ENCODE peak calls at places on chromosomes 2 and 18, in seven cellular contexts. E is glutamatergic neuron; Q is GM04503; M is stimulated activated CD4-positive, alpha-beta T cell treated with anti-CD3 and anti-CD28 coated beads, Interleukin-12 subunit alpha, Interleukin-12 subunit beta, amount 100 ng/mL, for 4 hours; X is right cardiac atrium; W is left lobe of liver; F is IMR-90. U is an unnamed sample.

GRCh38 chr18:24490545-24490944 is 30.1 kb downstream of the HRH4 start:
- DNase-seq in W (no peak), Q (peak), X (no peak), E (no peak), M (no peak), F (peak), U (peak)

GRCh38 chr2:98293931-98294687 is 52.1 kb upstream of the CNGA3 start:
- DNase-seq in E (no peak), W (peak), X (no peak), M (no peak), Q (no peak), F (no peak), U (no peak)

GRCh38 chr2:62415518-62415917 is 90.5 kb downstream of the TMEM17 start:
- DNase-seq in W (no peak), E (no peak), X (no peak), Q (no peak), M (no peak), F (no peak), U (no peak)

GRCh38 chr2:182831097-182831496 is 35.3 kb downstream of the FRZB start:
- DNase-seq in F (no peak), X (no peak), Q (no peak), W (no peak), E (no peak), M (no peak), U (no peak)

GRCh38 chr2:159177957-159178356 is 108.5 kb downstream of the WDSUB1 start:
- DNase-seq in Q (no peak), M (no peak), W (no peak), X (no peak), F (no peak), E (no peak), U (no peak)

GRCh38 chr2:68908392-68908970 is 37.3 kb upstream of the BMP10 start:
- DNase-seq in E (no peak), W (peak), F (peak), X (peak), Q (no peak), M (peak), U (no peak)

GRCh38 chr2:8984152-8984551 is 19.3 kb downstream of the MBOAT2 start:
- DNase-seq in Q (no peak), E (no peak), M (no peak), F (no peak), X (no peak), W (no peak), U (no peak)

GRCh38 chr2:11677146-11678055 is 7.4 kb upstream of the NTSR2 start:
- DNase-seq in F (no peak), X (peak), E (peak), W (no peak), Q (no peak), M (no peak), U (no peak)

GRCh38 chr2:179461367-179461886 is 196.8 kb upstream of the SESTD1 start:
- DNase-seq in E (no peak), X (no peak), M (no peak), F (no peak), Q (no peak), W (no peak), U (no peak)

GRCh38 chr18:9604348-9604747 is 10.0 kb downstream of the PPP4R1 start:
- DNase-seq in M (no peak), X (no peak), E (no peak), W (no peak), F (no peak), Q (no peak), U (no peak)

GRCh38 chr2:203453858-203454451 is 81.1 kb downstream of the RAPH1 start:
- DNase-seq in F (peak), M (no peak), W (no peak), Q (no peak), X (no peak), E (no peak), U (peak)

GRCh38 chr2:1773883-1774282 is 29.6 kb upstream of the PXDN start:
- DNase-seq in M (no peak), W (no peak), F (no peak), X (no peak), Q (no peak), E (no peak), U (no peak)

GRCh38 chr2:171579481-171579880 is 57.2 kb downstream of the CYBRD1 start:
- DNase-seq in X (no peak), Q (no peak), E (no peak), M (no peak), W (no peak), F (peak), U (no peak)

GRCh38 chr18:49585781-49586663 is 24.2 kb downstream of the LIPG start:
- DNase-seq in X (no peak), W (peak), M (no peak), Q (no peak), F (no peak), E (no peak), U (no peak)

GRCh38 chr18:35410561-35410960 is 33.4 kb upstream of the ZNF396 start:
- DNase-seq in W (no peak), Q (no peak), M (no peak), X (no peak), E (no peak), F (no peak), U (no peak)

GRCh38 chr2:88919087-88919738 is 227.7 kb downstream of the RPIA start:
- DNase-seq in M (no peak), E (no peak), W (no peak), X (no peak), F (peak), Q (no peak), U (no peak)

GRCh38 chr2:100294162-100294497 is 28.2 kb downstream of the LONRF2 start:
- DNase-seq in F (no peak), W (no peak), X (no peak), M (no peak), E (no peak), Q (no peak), U (no peak)

GRCh38 chr2:152499921-152500320 is 164.9 kb downstream of the FMNL2 start:
- DNase-seq in M (no peak), E (no peak), W (no peak), Q (no peak), X (no peak), F (peak), U (no peak)

GRCh38 chr2:84971799-84972790 is 1.1 kb downstream of the KCMF1 start:
- DNase-seq in X (peak), M (peak), F (peak), Q (no peak), W (peak), E (peak), U (peak)

U was measured in BE2C.